ENCODE peak calls at places on chromosomes 5 and 9, in ten cellular contexts. Z is activated T-cell treated with anti-CD3 and anti-CD28 coated beads, Interleukin-2, amount 50 U/mL, for 1 hour; C is CD4-positive, alpha-beta memory T cell; V is fibroblast of the aortic adventitia; W is NCI-H1417; M is NCI-H1092 treated with DMSO at 0.1 percent for 48 hours; S is neural crest cell; P is stimulated activated CD4-positive, alpha-beta T cell treated with anti-CD3 and anti-CD28 coated beads, Interleukin-4, amount 100 ng/mL, for 24 hours; F is AG20443; L is adrenal gland. D is an unnamed sample.

GRCh38 chr9:113828211-113828610 is 47.9 kb upstream of the ZNF618 start:
- DNase-seq in Z (no peak), C (no peak), V (no peak), W (no peak), M (no peak), S (no peak), P (no peak), F (no peak), L (no peak), D (no peak)

GRCh38 chr5:133841831-133842750 is 126.3 kb downstream of the C5orf15 start:
- DNase-seq in Z (no peak), C (no peak), V (no peak), W (no peak), M (no peak), S (no peak), P (no peak), F (no peak), L (no peak), D (peak; percentile 49)

GRCh38 chr9:127627494-127627855 is 15.4 kb downstream of the STXBP1 start:
- DNase-seq in Z (no peak), C (no peak), V (no peak), W (no peak), M (no peak), S (no peak), P (no peak), F (no peak), L (no peak), D (peak; percentile 14)

GRCh38 chr5:159764283-159764927 is 151.9 kb upstream of the ADRA1B start:
- DNase-seq in Z (no peak), C (no peak), V (peak; percentile 94), W (no peak), M (no peak), S (no peak), P (no peak), F (peak; percentile 92), L (no peak), D (no peak)

GRCh38 chr5:5304361-5305035 is 118.0 kb upstream of the ICE1 start:
- DNase-seq in Z (no peak), C (no peak), V (peak; percentile 4), W (peak; percentile 44), M (no peak), S (no peak), P (no peak), F (no peak), L (no peak), D (no peak)

GRCh38 chr9:37542895-37543294 is 33.3 kb downstream of the FBXO10 start:
- DNase-seq in Z (no peak), C (no peak), V (no peak), W (no peak), M (no peak), S (no peak), P (no peak), F (no peak), L (no peak), D (no peak)

GRCh38 chr9:33687779-33688178 is 107.6 kb upstream of the PRSS3 start:
- DNase-seq in Z (no peak), C (no peak), V (peak; percentile 6), W (peak; percentile 78), M (peak; percentile 77), S (no peak), P (no peak), F (no peak), L (no peak), D (no peak)

GRCh38 chr5:143061161-143061945 is 291.2 kb downstream of the ARHGAP26 start:
- DNase-seq in Z (no peak), C (no peak), V (peak; percentile 80), W (no peak), M (no peak), S (no peak), P (no peak), F (no peak), L (no peak), D (no peak)

GRCh38 chr5:172453986-172454354 is 355 bp downstream of the SH3PXD2B start:
- DNase-seq in Z (no peak), C (no peak), V (no peak), W (peak; percentile 72), M (no peak), S (peak; percentile 53), P (peak; percentile 6), F (peak; percentile 58), L (peak; percentile 72), D (peak; percentile 63)

GRCh38 chr9:97398999-97399758 is 12.7 kb upstream of the TDRD7 start:
- DNase-seq in Z (peak; percentile 75), C (peak; percentile 59), V (peak; percentile 68), W (peak; percentile 73), M (peak; percentile 52), S (peak; percentile 73), P (peak; percentile 73), F (peak; percentile 85), L (peak; percentile 79), D (peak; percentile 90)

GRCh38 chr5:137666901-137667300 is 69.0 kb downstream of the KLHL3 start:
- DNase-seq in Z (no peak), C (no peak), V (no peak), W (peak; percentile 10), M (peak; percentile 5), S (no peak), P (no peak), F (no peak), L (no peak), D (no peak)

GRCh38 chr9:70668751-70669150 is 254.3 kb upstream of the KLF9 start:
- DNase-seq in Z (no peak), C (no peak), V (peak; percentile 78), W (no peak), M (no peak), S (no peak), P (no peak), F (peak; percentile 56), L (no peak), D (no peak)

GRCh38 chr9:135355466-135356420 is 123.8 kb upstream of the PPP1R26 start:
- DNase-seq in Z (no peak), C (no peak), V (no peak), W (peak; percentile 26), M (no peak), S (no peak), P (no peak), F (no peak), L (no peak), D (no peak)

GRCh38 chr9:118306773-118307172 is 602.6 kb downstream of the TLR4 start:
- DNase-seq in Z (no peak), C (no peak), V (no peak), W (no peak), M (no peak), S (no peak), P (no peak), F (no peak), L (no peak), D (no peak)

GRCh38 chr9:113712053-113712452 is 164.1 kb upstream of the ZNF618 start:
- DNase-seq in Z (no peak), C (no peak), V (peak; percentile 77), W (no peak), M (no peak), S (no peak), P (no peak), F (no peak), L (peak; percentile 13), D (no peak)

GRCh38 chr9:70410368-70410767 is 4.1 kb downstream of the KLF9 start:
- DNase-seq in Z (no peak), C (no peak), V (peak; percentile 70), W (no peak), M (no peak), S (no peak), P (no peak), F (no peak), L (no peak), D (no peak)

GRCh38 chr5:31781772-31782171 is 142.8 kb downstream of the PDZD2 start:
- DNase-seq in Z (no peak), C (no peak), V (no peak), W (no peak), M (no peak), S (no peak), P (no peak), F (no peak), L (no peak), D (no peak)

GRCh38 chr5:1011741-1012315 is 3.2 kb downstream of the NKD2 start:
- DNase-seq in Z (no peak), C (no peak), V (no peak), W (no peak), M (no peak), S (no peak), P (no peak), F (no peak), L (no peak), D (no peak)

GRCh38 chr5:103645816-103646215 is 83.2 kb upstream of the NUDT12 start:
- DNase-seq in Z (no peak), C (no peak), V (no peak), W (no peak), M (no peak), S (no peak), P (no peak), F (no peak), L (no peak), D (no peak)

GRCh38 chr9:34510506-34511159 is 12.2 kb downstream of the ENHO start:
- DNase-seq in Z (no peak), C (no peak), V (no peak), W (peak; percentile 56), M (peak; percentile 26), S (no peak), P (no peak), F (no peak), L (no peak), D (peak; percentile 25)

GRCh38 chr5:153755913-153756500 is 265.5 kb downstream of the GRIA1 start:
- DNase-seq in Z (no peak), C (no peak), V (no peak), W (no peak), M (no peak), S (no peak), P (no peak), F (no peak), L (no peak), D (no peak)

GRCh38 chr5:175479125-175479881 is 943 bp downstream of the SFXN1 start:
- DNase-seq in Z (peak; percentile 29), C (no peak), V (peak; percentile 4), W (no peak), M (peak; percentile 15), S (no peak), P (no peak), F (no peak), L (peak; percentile 21), D (no peak)

GRCh38 chr5:57366744-57367143 is 115.9 kb downstream of the ACTBL2 start:
- DNase-seq in Z (no peak), C (no peak), V (peak; percentile 56), W (no peak), M (no peak), S (no peak), P (no peak), F (peak; percentile 45), L (no peak), D (no peak)

GRCh38 chr9:79765466-79765865 is 193.7 kb downstream of the TLE4 start:
- DNase-seq in Z (no peak), C (no peak), V (no peak), W (no peak), M (no peak), S (no peak), P (no peak), F (no peak), L (no peak), D (no peak)

GRCh38 chr5:162248107-162248713 is 180.6 kb downstream of the GABRG2 start:
- DNase-seq in Z (no peak), C (no peak), V (no peak), W (no peak), M (no peak), S (peak; percentile 9), P (no peak), F (no peak), L (no peak), D (no peak)

GRCh38 chr9:93357649-93358048 is 93.8 kb upstream of the FAM120A start:
- DNase-seq in Z (no peak), C (no peak), V (no peak), W (no peak), M (no peak), S (no peak), P (no peak), F (no peak), L (no peak), D (no peak)

GRCh38 chr9:137316012-137316981 is 14.2 kb upstream of the NRARP start:
- DNase-seq in Z (peak; percentile 31), C (no peak), V (no peak), W (peak; percentile 73), M (no peak), S (no peak), P (no peak), F (peak; percentile 88), L (peak; percentile 36), D (peak; percentile 62)

GRCh38 chr9:136664799-136665082 is 2.0 kb downstream of the EGFL7 start:
- DNase-seq in Z (no peak), C (no peak), V (no peak), W (no peak), M (no peak), S (no peak), P (no peak), F (no peak), L (no peak), D (no peak)